ENCODE peak calls at places on chromosomes 5 and 9, in six cellular contexts. One of them, this sample, is unnamed.

GRCh38 chr5:76084496-76085285 is 1.5 kb downstream of the SV2C start:
- DNase-seq in right lobe of liver: no peak
- DNase-seq in aorta: no peak
- DNase-seq in heart left ventricle: no peak
- DNase-seq in SJCRH30: no peak
- DNase-seq in effector memory CD4-positive, alpha-beta T cell: no peak
- DNase-seq in this sample: no peak

GRCh38 chr5:80576383-80576782 is 6.3 kb upstream of the ANKRD34B start:
- DNase-seq in heart left ventricle: no peak
- DNase-seq in aorta: no peak
- DNase-seq in SJCRH30: no peak
- DNase-seq in right lobe of liver: no peak
- DNase-seq in effector memory CD4-positive, alpha-beta T cell: no peak
- DNase-seq in this sample: no peak

GRCh38 chr9:33517373-33517772 is 6.7 kb upstream of the ANKRD18B start:
- DNase-seq in right lobe of liver: no peak
- DNase-seq in heart left ventricle: no peak
- DNase-seq in aorta: no peak
- DNase-seq in effector memory CD4-positive, alpha-beta T cell: no peak
- DNase-seq in SJCRH30: peak; percentile 10
- DNase-seq in this sample: no peak

GRCh38 chr5:143456952-143457547 is 53.6 kb upstream of the NR3C1 start:
- DNase-seq in heart left ventricle: no peak
- DNase-seq in right lobe of liver: no peak
- DNase-seq in aorta: no peak
- DNase-seq in SJCRH30: no peak
- DNase-seq in effector memory CD4-positive, alpha-beta T cell: no peak
- DNase-seq in this sample: no peak

GRCh38 chr5:139635606-139636206 is 12.4 kb upstream of the CXXC5 start:
- DNase-seq in aorta: peak; percentile 91
- DNase-seq in right lobe of liver: peak; percentile 78
- DNase-seq in heart left ventricle: peak; percentile 95
- DNase-seq in SJCRH30: peak; percentile 96
- DNase-seq in effector memory CD4-positive, alpha-beta T cell: no peak
- DNase-seq in this sample: no peak

GRCh38 chr9:91223000-91223399 is 138.7 kb downstream of the AUH start:
- DNase-seq in effector memory CD4-positive, alpha-beta T cell: no peak
- DNase-seq in heart left ventricle: no peak
- DNase-seq in right lobe of liver: no peak
- DNase-seq in SJCRH30: no peak
- DNase-seq in aorta: no peak
- DNase-seq in this sample: no peak

GRCh38 chr5:154461531-154461930 is 15.7 kb downstream of the SAP30L start:
- DNase-seq in SJCRH30: peak; percentile 22
- DNase-seq in aorta: no peak
- DNase-seq in heart left ventricle: no peak
- DNase-seq in effector memory CD4-positive, alpha-beta T cell: no peak
- DNase-seq in right lobe of liver: no peak
- DNase-seq in this sample: no peak

GRCh38 chr5:142655339-142656267 is 30.3 kb downstream of the FGF1 start:
- DNase-seq in heart left ventricle: peak; percentile 88
- DNase-seq in effector memory CD4-positive, alpha-beta T cell: peak; percentile 36
- DNase-seq in SJCRH30: peak; percentile 66
- DNase-seq in right lobe of liver: peak; percentile 80
- DNase-seq in aorta: peak; percentile 87
- DNase-seq in this sample: peak; percentile 19

GRCh38 chr9:99375481-99375880 is 153.4 kb downstream of the SEC61B start:
- DNase-seq in SJCRH30: no peak
- DNase-seq in heart left ventricle: no peak
- DNase-seq in right lobe of liver: no peak
- DNase-seq in effector memory CD4-positive, alpha-beta T cell: no peak
- DNase-seq in aorta: no peak
- DNase-seq in this sample: no peak

GRCh38 chr5:9898319-9898718 is 268.2 kb upstream of the TAS2R1 start:
- DNase-seq in right lobe of liver: no peak
- DNase-seq in heart left ventricle: no peak
- DNase-seq in aorta: no peak
- DNase-seq in effector memory CD4-positive, alpha-beta T cell: no peak
- DNase-seq in SJCRH30: no peak
- DNase-seq in this sample: no peak

GRCh38 chr5:127398508-127398907 is 107.9 kb downstream of the MEGF10 start:
- DNase-seq in SJCRH30: no peak
- DNase-seq in right lobe of liver: no peak
- DNase-seq in effector memory CD4-positive, alpha-beta T cell: no peak
- DNase-seq in aorta: no peak
- DNase-seq in heart left ventricle: no peak
- DNase-seq in this sample: no peak
- H3K27ac ChIP-seq in SJCRH30: no peak overlapping the region
- H3K27ac ChIP-seq in right lobe of liver: no peak overlapping the region
- H3K27ac ChIP-seq in effector memory CD4-positive, alpha-beta T cell: no peak overlapping the region
- H3K27ac ChIP-seq in aorta: no peak overlapping the region
- H3K27ac ChIP-seq in heart left ventricle: no peak overlapping the region
- H3K27ac ChIP-seq in this sample: no peak overlapping the region

DNA sequence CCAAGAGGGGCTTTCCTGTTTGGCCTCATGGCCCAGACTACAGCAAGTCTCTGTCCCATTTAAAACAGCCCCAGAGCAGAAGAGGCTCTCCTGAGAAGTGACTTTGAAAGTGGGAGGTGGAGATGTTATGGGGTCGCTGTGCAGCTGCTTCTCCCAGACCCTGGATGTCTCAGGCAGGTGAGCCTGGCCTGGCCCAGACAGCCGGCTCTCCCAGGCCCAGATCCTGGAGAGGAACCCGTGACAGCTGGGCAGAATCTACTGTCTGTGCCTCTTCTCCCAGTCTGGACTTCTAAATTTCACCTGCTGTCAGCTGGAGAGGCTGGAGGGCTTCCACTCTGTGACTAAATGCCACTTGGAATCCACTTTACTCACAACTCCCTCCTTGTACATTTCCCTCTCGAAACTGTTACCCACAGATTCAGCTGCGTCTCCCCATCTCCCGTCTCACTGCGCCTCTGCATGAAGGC is 20.5 kb downstream of the FAM78A start:
- DNase-seq in SJCRH30: no peak
- DNase-seq in right lobe of liver: no peak
- DNase-seq in effector memory CD4-positive, alpha-beta T cell: no peak
- DNase-seq in heart left ventricle: peak; percentile 48
- DNase-seq in aorta: peak; percentile 41
- DNase-seq in this sample: no peak
- H3K4me1 ChIP-seq in SJCRH30: peaks cover 21% of the 10 kb centered on the region
- H3K4me1 ChIP-seq in right lobe of liver: peaks cover 4% of the 10 kb centered on the region
- H3K4me1 ChIP-seq in effector memory CD4-positive, alpha-beta T cell: peaks cover 64% of the 10 kb centered on the region
- H3K4me1 ChIP-seq in heart left ventricle: peaks cover 37% of the 10 kb centered on the region
- H3K4me1 ChIP-seq in aorta: no peaks in the 10 kb centered on the region
- H3K4me1 ChIP-seq in this sample: peaks cover 87% of the 10 kb centered on the region

GRCh38 chr5:177428574-177429217 is 2.2 kb downstream of the GRK6 start:
- DNase-seq in right lobe of liver: peak; percentile 48
- DNase-seq in aorta: no peak
- DNase-seq in heart left ventricle: no peak
- DNase-seq in SJCRH30: no peak
- DNase-seq in effector memory CD4-positive, alpha-beta T cell: no peak
- DNase-seq in this sample: no peak
- H3K27ac ChIP-seq in right lobe of liver: no peak overlapping the region
- H3K27ac ChIP-seq in aorta: no peak overlapping the region
- H3K27ac ChIP-seq in heart left ventricle: no peak overlapping the region
- H3K27ac ChIP-seq in SJCRH30: no peak overlapping the region
- H3K27ac ChIP-seq in effector memory CD4-positive, alpha-beta T cell: peak overlapping the region; percentile 78
- H3K27ac ChIP-seq in this sample: peak overlapping the region; percentile 94

GRCh38 chr5:157597277-157597676 is 21.7 kb upstream of the ADAM19 start:
- DNase-seq in SJCRH30: peak; percentile 39
- DNase-seq in aorta: no peak
- DNase-seq in right lobe of liver: no peak
- DNase-seq in heart left ventricle: no peak
- DNase-seq in effector memory CD4-positive, alpha-beta T cell: no peak
- DNase-seq in this sample: no peak

GRCh38 chr5:157594675-157595074 is 19.1 kb upstream of the ADAM19 start:
- DNase-seq in SJCRH30: no peak
- DNase-seq in aorta: no peak
- DNase-seq in heart left ventricle: no peak
- DNase-seq in right lobe of liver: no peak
- DNase-seq in effector memory CD4-positive, alpha-beta T cell: no peak
- DNase-seq in this sample: no peak

GRCh38 chr5:157594237-157594636 is 18.7 kb upstream of the ADAM19 start:
- DNase-seq in SJCRH30: no peak
- DNase-seq in aorta: no peak
- DNase-seq in effector memory CD4-positive, alpha-beta T cell: no peak
- DNase-seq in right lobe of liver: no peak
- DNase-seq in heart left ventricle: no peak
- DNase-seq in this sample: no peak

GRCh38 chr5:157598350-157598936 is 22.9 kb upstream of the ADAM19 start:
- DNase-seq in aorta: no peak
- DNase-seq in right lobe of liver: no peak
- DNase-seq in effector memory CD4-positive, alpha-beta T cell: no peak
- DNase-seq in SJCRH30: no peak
- DNase-seq in heart left ventricle: no peak
- DNase-seq in this sample: no peak

GRCh38 chr5:157596449-157596848 is 20.9 kb upstream of the ADAM19 start:
- DNase-seq in SJCRH30: no peak
- DNase-seq in effector memory CD4-positive, alpha-beta T cell: no peak
- DNase-seq in aorta: no peak
- DNase-seq in right lobe of liver: no peak
- DNase-seq in heart left ventricle: no peak
- DNase-seq in this sample: peak; percentile 78
- H3K4me1 ChIP-seq in SJCRH30: peaks cover 54% of the 10 kb centered on the region
- H3K4me1 ChIP-seq in effector memory CD4-positive, alpha-beta T cell: peaks cover 37% of the 10 kb centered on the region
- H3K4me1 ChIP-seq in aorta: no peaks in the 10 kb centered on the region
- H3K4me1 ChIP-seq in right lobe of liver: no peaks in the 10 kb centered on the region
- H3K4me1 ChIP-seq in heart left ventricle: no peaks in the 10 kb centered on the region
- H3K4me1 ChIP-seq in this sample: peaks cover 53% of the 10 kb centered on the region

GRCh38 chr9:124857533-124858162 is 4.1 kb downstream of the RPL35 start:
- DNase-seq in heart left ventricle: no peak
- DNase-seq in effector memory CD4-positive, alpha-beta T cell: no peak
- DNase-seq in aorta: no peak
- DNase-seq in SJCRH30: no peak
- DNase-seq in right lobe of liver: no peak
- DNase-seq in this sample: no peak
- H3K27ac ChIP-seq in heart left ventricle: no peak overlapping the region
- H3K27ac ChIP-seq in effector memory CD4-positive, alpha-beta T cell: no peak overlapping the region
- H3K27ac ChIP-seq in aorta: no peak overlapping the region
- H3K27ac ChIP-seq in SJCRH30: no peak overlapping the region
- H3K27ac ChIP-seq in right lobe of liver: no peak overlapping the region
- H3K27ac ChIP-seq in this sample: no peak overlapping the region

DNA sequence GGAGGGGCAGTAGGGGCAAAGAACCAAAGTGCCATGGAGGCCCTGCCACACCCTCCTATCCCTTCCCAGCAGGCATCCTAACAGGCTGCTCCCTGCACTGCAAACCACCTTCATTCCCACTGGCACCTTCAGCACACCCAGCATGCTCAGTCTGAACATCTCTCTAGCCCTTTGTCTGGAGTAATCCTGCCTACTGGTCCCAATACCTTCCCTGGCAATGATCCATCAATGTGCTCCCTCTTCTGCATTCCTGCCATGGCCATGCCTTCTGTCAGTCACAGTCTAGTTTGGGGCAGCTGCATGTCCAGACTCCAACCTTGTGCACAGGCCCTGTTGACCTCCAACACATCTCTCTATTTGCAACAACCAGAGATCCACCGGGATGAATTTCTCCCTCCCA is 4.9 kb downstream of the MACROH2A1 start:
- DNase-seq in aorta: no peak
- DNase-seq in effector memory CD4-positive, alpha-beta T cell: no peak
- DNase-seq in heart left ventricle: no peak
- DNase-seq in SJCRH30: no peak
- DNase-seq in right lobe of liver: no peak
- DNase-seq in this sample: no peak
- H3K4me1 ChIP-seq in aorta: no peaks in the 10 kb centered on the region
- H3K4me1 ChIP-seq in effector memory CD4-positive, alpha-beta T cell: peaks cover 13% of the 10 kb centered on the region
- H3K4me1 ChIP-seq in heart left ventricle: peaks cover 73% of the 10 kb centered on the region
- H3K4me1 ChIP-seq in SJCRH30: peaks cover 9% of the 10 kb centered on the region
- H3K4me1 ChIP-seq in right lobe of liver: peaks cover 28% of the 10 kb centered on the region
- H3K4me1 ChIP-seq in this sample: peaks cover 20% of the 10 kb centered on the region